ENCODE peak calls at places on chromosomes 7 and 10, in eight cellular contexts. I, C, Z, H, K, S, V and X are unnamed samples.

GRCh38 chr10:98262571-98262970 is 5.4 kb downstream of the LOXL4 start:
- DNase-seq in I (no peak), C (peak; percentile 38), Z (peak; percentile 13), H (peak; percentile 61), K (peak; percentile 36), S (no peak), V (peak; percentile 38), X (no peak)

GRCh38 chr10:126433351-126433750 is 45.1 kb upstream of the ADAM12 start:
- DNase-seq in I (no peak), C (no peak), Z (no peak), H (no peak), K (peak; percentile 13), S (peak; percentile 9), V (peak; percentile 85), X (no peak)

GRCh38 chr7:15628876-15629275 is 57.6 kb downstream of the MEOX2 start:
- DNase-seq in I (no peak), C (no peak), Z (no peak), H (no peak), K (peak; percentile 3), S (no peak), V (peak; percentile 54), X (no peak)

GRCh38 chr7:35747611-35748010 is 52.7 kb upstream of the HERPUD2 start:
- DNase-seq in I (no peak), C (no peak), Z (no peak), H (no peak), K (no peak), S (no peak), V (no peak), X (no peak)

GRCh38 chr10:62590305-62590704 is 214.2 kb upstream of the ADO start:
- DNase-seq in I (no peak), C (no peak), Z (no peak), H (no peak), K (peak; percentile 45), S (no peak), V (no peak), X (no peak)

GRCh38 chr10:69572159-69573055 is 815 bp downstream of the NEUROG3 start:
- DNase-seq in I (no peak), C (no peak), Z (no peak), H (no peak), K (peak; percentile 2), S (no peak), V (no peak), X (no peak)

GRCh38 chr7:110676785-110677184 is 414.1 kb upstream of the LRRN3 start:
- DNase-seq in I (no peak), C (no peak), Z (no peak), H (no peak), K (no peak), S (no peak), V (no peak), X (no peak)

GRCh38 chr7:35762781-35763180 is 38.1 kb upstream of the SEPTIN7 start:
- DNase-seq in I (no peak), C (no peak), Z (no peak), H (no peak), K (peak; percentile 26), S (no peak), V (no peak), X (no peak)

GRCh38 chr7:106377847-106378361 is 93.1 kb upstream of the NAMPT start:
- DNase-seq in I (no peak), C (no peak), Z (no peak), H (no peak), K (no peak), S (no peak), V (no peak), X (no peak)

GRCh38 chr10:18793951-18794350 is 134.7 kb downstream of the ARL5B start:
- DNase-seq in I (no peak), C (no peak), Z (no peak), H (no peak), K (peak; percentile 55), S (peak; percentile 1), V (peak; percentile 30), X (no peak)

GRCh38 chr10:110632591-110633215 is 11.4 kb upstream of the RBM20 start:
- DNase-seq in I (no peak), C (no peak), Z (no peak), H (no peak), K (no peak), S (no peak), V (peak; percentile 90), X (no peak)

GRCh38 chr10:74329873-74330272 is 178.9 kb downstream of the ADK start:
- DNase-seq in I (no peak), C (no peak), Z (no peak), H (no peak), K (peak; percentile 49), S (no peak), V (peak; percentile 62), X (no peak)

GRCh38 chr7:100271716-100272537 is 35.6 kb upstream of the SPDYE3 start:
- DNase-seq in I (peak; percentile 99), C (peak; percentile 99), Z (peak; percentile 97), H (peak; percentile 98), K (peak; percentile 93), S (peak; percentile 95), V (peak; percentile 84), X (peak; percentile 62)
- TF ChIP-seq CTCF in I (peak; percentile 10), C (no peak), Z (peak; percentile 39), H (peak; percentile 43), K (peak; percentile 35), S (peak; percentile 31), V (peak; percentile 45), X (peak; percentile 42)

GRCh38 chr10:88129013-88129412 is 265.6 kb downstream of the PTEN start:
- DNase-seq in I (no peak), C (no peak), Z (no peak), H (no peak), K (no peak), S (no peak), V (peak; percentile 50), X (no peak)

GRCh38 chr10:88127266-88127665 is 263.8 kb downstream of the PTEN start:
- DNase-seq in I (no peak), C (no peak), Z (no peak), H (no peak), K (no peak), S (no peak), V (no peak), X (no peak)

GRCh38 chr10:88127766-88128165 is 264.3 kb downstream of the PTEN start:
- DNase-seq in I (no peak), C (no peak), Z (no peak), H (no peak), K (no peak), S (no peak), V (no peak), X (no peak)

GRCh38 chr10:88130912-88131311 is 267.5 kb downstream of the PTEN start:
- DNase-seq in I (no peak), C (no peak), Z (no peak), H (no peak), K (no peak), S (no peak), V (no peak), X (no peak)

DNA sequence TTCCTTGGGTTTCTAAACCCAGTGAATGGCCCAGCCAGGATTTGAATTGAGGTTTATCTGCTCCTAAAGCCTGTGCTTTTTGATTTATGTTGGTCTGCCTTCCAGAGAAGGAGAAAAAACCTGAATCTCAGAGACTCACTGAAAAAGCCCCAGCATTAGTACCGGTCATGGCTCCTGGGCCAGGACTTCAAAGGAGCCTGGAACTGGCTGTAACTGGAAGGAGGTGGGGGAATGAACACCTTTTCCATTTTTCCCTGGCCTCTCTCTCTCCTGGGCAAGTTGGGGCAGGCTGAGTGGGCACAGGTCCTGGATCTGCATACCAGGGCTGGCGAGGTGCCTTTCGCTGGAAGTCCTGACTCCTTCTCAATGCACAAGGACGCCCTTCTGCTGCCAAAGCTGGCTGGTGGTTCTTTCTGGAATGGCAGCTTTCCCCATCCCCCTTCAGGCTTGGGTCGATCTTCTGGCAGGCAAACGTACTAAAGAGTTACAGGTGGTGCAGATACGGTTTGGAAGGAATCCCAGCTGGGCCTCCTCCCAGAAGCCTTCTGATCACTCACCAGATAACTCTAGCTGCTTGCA is 268.2 kb downstream of the PTEN start:
- DNase-seq in I (no peak), C (no peak), Z (no peak), H (peak; percentile 41), K (no peak), S (no peak), V (peak; percentile 91), X (peak; percentile 25)
- TF ChIP-seq CTCF in I (no peak), C (no peak), Z (no peak), H (no peak), K (no peak), S (no peak), V (peak; percentile 62), X (peak; percentile 11)

DNA sequence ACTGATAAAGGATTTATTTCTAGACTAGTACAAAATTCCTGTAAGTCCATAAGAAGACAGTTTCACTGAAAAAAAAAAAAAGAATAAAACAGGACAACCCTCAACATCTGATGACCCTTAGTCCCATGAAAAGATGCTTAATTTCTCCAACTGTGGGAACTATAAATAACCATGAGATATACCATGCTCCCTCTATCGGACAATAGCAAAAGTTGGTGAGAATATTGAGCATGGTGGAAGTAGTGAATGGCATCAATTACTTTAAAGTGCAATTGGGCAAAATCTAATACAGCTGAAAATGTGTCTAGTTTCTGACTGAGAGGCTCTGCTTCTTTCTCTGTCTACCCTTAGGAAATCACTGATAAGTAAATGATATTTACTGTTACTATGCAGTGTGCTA is 348.8 kb downstream of the SUGCT start:
- DNase-seq in I (no peak), C (no peak), Z (no peak), H (no peak), K (no peak), S (no peak), V (no peak), X (no peak)
- TF ChIP-seq CTCF in I (peak; percentile 38), C (no peak), Z (no peak), H (peak; percentile 33), K (peak; percentile 48), S (peak; percentile 33), V (no peak), X (peak; percentile 28)

DNA sequence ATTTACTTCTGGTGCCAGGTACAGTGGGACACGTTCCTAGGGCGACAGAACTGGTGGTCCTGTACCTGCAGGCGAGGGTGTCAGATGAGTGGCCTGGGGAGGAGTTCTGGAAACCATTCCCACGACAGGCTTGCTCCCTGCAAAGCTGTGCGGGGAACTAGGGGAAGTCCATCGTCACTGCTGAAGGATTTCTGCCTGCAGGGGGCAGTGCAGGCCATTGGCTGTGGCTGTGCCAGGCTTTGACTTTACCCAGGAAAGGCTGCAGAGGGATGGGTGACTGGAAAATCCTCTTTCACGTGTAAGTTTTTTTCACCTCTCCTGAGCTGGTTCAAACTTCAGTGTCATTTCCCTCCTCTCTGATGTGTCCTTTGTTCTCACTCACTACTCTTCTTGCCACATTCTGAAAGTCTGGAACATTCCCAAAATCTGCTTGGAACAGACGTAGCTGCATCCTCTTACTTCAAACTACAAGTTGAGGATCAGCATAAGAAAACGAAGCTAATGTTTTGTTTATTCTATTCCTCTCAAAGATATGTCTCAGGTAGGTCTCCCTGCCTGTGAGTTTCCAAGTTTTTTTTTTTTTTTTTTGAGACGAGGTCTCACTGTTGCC is 126.5 kb downstream of the SH2D4B start:
- DNase-seq in I (peak; percentile 35), C (peak; percentile 95), Z (peak; percentile 40), H (peak; percentile 73), K (peak; percentile 33), S (peak; percentile 69), V (peak; percentile 65), X (no peak)
- TF ChIP-seq CTCF in I (peak; percentile 96), C (peak; percentile 82), Z (peak; percentile 83), H (peak; percentile 92), K (peak; percentile 64), S (peak; percentile 91), V (peak; percentile 99), X (peak; percentile 82)

GRCh38 chr10:26647602-26648244 is 49.8 kb upstream of the PDSS1 start:
- DNase-seq in I (no peak), C (no peak), Z (no peak), H (no peak), K (no peak), S (no peak), V (no peak), X (no peak)
- TF ChIP-seq CTCF in I (peak; percentile 36), C (no peak), Z (no peak), H (no peak), K (no peak), S (no peak), V (peak; percentile 7), X (no peak)